ENCODE peak calls at places on chromosomes 11 and 22, in eight cellular contexts. One of them, this sample, is unnamed.

GRCh38 chr11:115418626-115419025 is 85.6 kb downstream of the CADM1 start:
- DNase-seq in cardiac fibroblast: no peak
- DNase-seq in epithelial cell of esophagus: no peak
- DNase-seq in fibroblast of mammary gland: no peak
- DNase-seq in BJ: no peak
- DNase-seq in effector memory CD4-positive, alpha-beta T cell: no peak
- DNase-seq in neural progenitor cell: no peak
- DNase-seq in GM23248: no peak
- DNase-seq in this sample: no peak

GRCh38 chr11:16791494-16791961 is 53.1 kb downstream of the C11orf58 start:
- DNase-seq in cardiac fibroblast: peak
- DNase-seq in effector memory CD4-positive, alpha-beta T cell: no peak
- DNase-seq in GM23248: peak
- DNase-seq in neural progenitor cell: no peak
- DNase-seq in fibroblast of mammary gland: peak
- DNase-seq in epithelial cell of esophagus: peak
- DNase-seq in BJ: peak
- DNase-seq in this sample: peak

GRCh38 chr11:103935219-103935618 is 101.2 kb upstream of the DDI1 start:
- DNase-seq in cardiac fibroblast: no peak
- DNase-seq in GM23248: peak
- DNase-seq in epithelial cell of esophagus: no peak
- DNase-seq in effector memory CD4-positive, alpha-beta T cell: no peak
- DNase-seq in fibroblast of mammary gland: no peak
- DNase-seq in BJ: no peak
- DNase-seq in neural progenitor cell: no peak
- DNase-seq in this sample: no peak

GRCh38 chr11:132838621-132839020 is 693.7 kb downstream of the OPCML start:
- DNase-seq in neural progenitor cell: no peak
- DNase-seq in fibroblast of mammary gland: no peak
- DNase-seq in BJ: no peak
- DNase-seq in epithelial cell of esophagus: peak
- DNase-seq in cardiac fibroblast: peak
- DNase-seq in effector memory CD4-positive, alpha-beta T cell: no peak
- DNase-seq in GM23248: peak
- DNase-seq in this sample: no peak

GRCh38 chr11:61742391-61742790 is 10.0 kb upstream of the MYRF start:
- DNase-seq in epithelial cell of esophagus: peak
- DNase-seq in fibroblast of mammary gland: no peak
- DNase-seq in GM23248: no peak
- DNase-seq in cardiac fibroblast: no peak
- DNase-seq in effector memory CD4-positive, alpha-beta T cell: no peak
- DNase-seq in BJ: no peak
- DNase-seq in neural progenitor cell: no peak
- DNase-seq in this sample: no peak

GRCh38 chr22:29689872-29690213 is 30.0 kb upstream of the CABP7 start:
- DNase-seq in BJ: no peak
- DNase-seq in GM23248: peak
- DNase-seq in neural progenitor cell: peak
- DNase-seq in cardiac fibroblast: peak
- DNase-seq in epithelial cell of esophagus: peak
- DNase-seq in effector memory CD4-positive, alpha-beta T cell: no peak
- DNase-seq in fibroblast of mammary gland: peak
- DNase-seq in this sample: no peak

GRCh38 chr11:104997288-104997687 is 25.7 kb downstream of the CASP5 start:
- DNase-seq in GM23248: no peak
- DNase-seq in effector memory CD4-positive, alpha-beta T cell: no peak
- DNase-seq in BJ: no peak
- DNase-seq in neural progenitor cell: no peak
- DNase-seq in epithelial cell of esophagus: peak
- DNase-seq in cardiac fibroblast: peak
- DNase-seq in fibroblast of mammary gland: peak
- DNase-seq in this sample: no peak

GRCh38 chr22:25111579-25112517 is 87.8 kb upstream of the CRYBB3 start:
- DNase-seq in cardiac fibroblast: no peak
- DNase-seq in neural progenitor cell: no peak
- DNase-seq in epithelial cell of esophagus: no peak
- DNase-seq in GM23248: peak
- DNase-seq in fibroblast of mammary gland: no peak
- DNase-seq in BJ: no peak
- DNase-seq in effector memory CD4-positive, alpha-beta T cell: no peak
- DNase-seq in this sample: no peak

GRCh38 chr11:33861366-33861765 is 30.5 kb downstream of the LMO2 start:
- DNase-seq in cardiac fibroblast: no peak
- DNase-seq in epithelial cell of esophagus: no peak
- DNase-seq in neural progenitor cell: no peak
- DNase-seq in BJ: no peak
- DNase-seq in GM23248: no peak
- DNase-seq in effector memory CD4-positive, alpha-beta T cell: no peak
- DNase-seq in fibroblast of mammary gland: no peak
- DNase-seq in this sample: no peak

GRCh38 chr11:96341237-96342130 is 1.5 kb downstream of the MAML2 start:
- DNase-seq in effector memory CD4-positive, alpha-beta T cell: peak
- DNase-seq in BJ: no peak
- DNase-seq in epithelial cell of esophagus: peak
- DNase-seq in fibroblast of mammary gland: peak
- DNase-seq in neural progenitor cell: peak
- DNase-seq in cardiac fibroblast: peak
- DNase-seq in GM23248: peak
- DNase-seq in this sample: no peak

GRCh38 chr11:67300756-67301312 is 2.5 kb upstream of the SSH3 start:
- DNase-seq in GM23248: no peak
- DNase-seq in neural progenitor cell: no peak
- DNase-seq in cardiac fibroblast: no peak
- DNase-seq in BJ: no peak
- DNase-seq in fibroblast of mammary gland: no peak
- DNase-seq in effector memory CD4-positive, alpha-beta T cell: no peak
- DNase-seq in epithelial cell of esophagus: no peak
- DNase-seq in this sample: no peak

GRCh38 chr11:46278387-46279173 is 1.1 kb downstream of the CREB3L1 start:
- DNase-seq in GM23248: peak
- DNase-seq in cardiac fibroblast: peak
- DNase-seq in BJ: no peak
- DNase-seq in neural progenitor cell: peak
- DNase-seq in epithelial cell of esophagus: no peak
- DNase-seq in fibroblast of mammary gland: peak
- DNase-seq in effector memory CD4-positive, alpha-beta T cell: no peak
- DNase-seq in this sample: no peak

GRCh38 chr22:46586531-46587011 is 33.6 kb upstream of the GRAMD4 start:
- DNase-seq in effector memory CD4-positive, alpha-beta T cell: no peak
- DNase-seq in GM23248: no peak
- DNase-seq in cardiac fibroblast: no peak
- DNase-seq in BJ: no peak
- DNase-seq in epithelial cell of esophagus: no peak
- DNase-seq in fibroblast of mammary gland: no peak
- DNase-seq in neural progenitor cell: no peak
- DNase-seq in this sample: no peak

GRCh38 chr11:93267383-93267782 is 63.2 kb upstream of the DEUP1 start:
- DNase-seq in effector memory CD4-positive, alpha-beta T cell: no peak
- DNase-seq in cardiac fibroblast: no peak
- DNase-seq in BJ: no peak
- DNase-seq in epithelial cell of esophagus: no peak
- DNase-seq in GM23248: no peak
- DNase-seq in fibroblast of mammary gland: no peak
- DNase-seq in neural progenitor cell: no peak
- DNase-seq in this sample: no peak

GRCh38 chr22:44358723-44359440 is 46.1 kb upstream of the SHISAL1 start:
- DNase-seq in neural progenitor cell: no peak
- DNase-seq in BJ: no peak
- DNase-seq in epithelial cell of esophagus: no peak
- DNase-seq in effector memory CD4-positive, alpha-beta T cell: no peak
- DNase-seq in cardiac fibroblast: no peak
- DNase-seq in fibroblast of mammary gland: no peak
- DNase-seq in GM23248: no peak
- DNase-seq in this sample: no peak

GRCh38 chr22:17205432-17205831 is 13.8 kb downstream of the ADA2 start:
- DNase-seq in fibroblast of mammary gland: no peak
- DNase-seq in BJ: no peak
- DNase-seq in epithelial cell of esophagus: no peak
- DNase-seq in neural progenitor cell: no peak
- DNase-seq in cardiac fibroblast: no peak
- DNase-seq in effector memory CD4-positive, alpha-beta T cell: no peak
- DNase-seq in GM23248: no peak
- DNase-seq in this sample: no peak

GRCh38 chr11:106914409-106914808 is 103.9 kb downstream of the GUCY1A2 start:
- DNase-seq in BJ: no peak
- DNase-seq in GM23248: no peak
- DNase-seq in fibroblast of mammary gland: no peak
- DNase-seq in neural progenitor cell: no peak
- DNase-seq in effector memory CD4-positive, alpha-beta T cell: no peak
- DNase-seq in cardiac fibroblast: no peak
- DNase-seq in epithelial cell of esophagus: no peak
- DNase-seq in this sample: no peak

GRCh38 chr11:71182791-71183556 is 69.4 kb downstream of the SHANK2 start:
- DNase-seq in cardiac fibroblast: no peak
- DNase-seq in BJ: no peak
- DNase-seq in neural progenitor cell: no peak
- DNase-seq in fibroblast of mammary gland: no peak
- DNase-seq in epithelial cell of esophagus: peak
- DNase-seq in effector memory CD4-positive, alpha-beta T cell: no peak
- DNase-seq in GM23248: no peak
- DNase-seq in this sample: no peak
- H3K4me3 ChIP-seq in cardiac fibroblast: no peak
- H3K4me3 ChIP-seq in BJ: no peak
- H3K4me3 ChIP-seq in neural progenitor cell: no peak
- H3K4me3 ChIP-seq in fibroblast of mammary gland: no peak
- H3K4me3 ChIP-seq in epithelial cell of esophagus: no peak
- H3K4me3 ChIP-seq in effector memory CD4-positive, alpha-beta T cell: no peak
- H3K4me3 ChIP-seq in GM23248: no peak
- H3K4me3 ChIP-seq in this sample: no peak

GRCh38 chr11:111335124-111335535 is 36.8 kb downstream of the POU2AF3 start:
- DNase-seq in BJ: no peak
- DNase-seq in GM23248: no peak
- DNase-seq in fibroblast of mammary gland: no peak
- DNase-seq in cardiac fibroblast: no peak
- DNase-seq in effector memory CD4-positive, alpha-beta T cell: no peak
- DNase-seq in neural progenitor cell: no peak
- DNase-seq in epithelial cell of esophagus: no peak
- DNase-seq in this sample: no peak

GRCh38 chr11:111335596-111335995 is 37.2 kb downstream of the POU2AF3 start:
- DNase-seq in effector memory CD4-positive, alpha-beta T cell: no peak
- DNase-seq in neural progenitor cell: no peak
- DNase-seq in BJ: peak
- DNase-seq in fibroblast of mammary gland: peak
- DNase-seq in GM23248: peak
- DNase-seq in cardiac fibroblast: no peak
- DNase-seq in epithelial cell of esophagus: no peak
- DNase-seq in this sample: no peak

GRCh38 chr11:111336062-111336461 is 37.7 kb downstream of the POU2AF3 start:
- DNase-seq in fibroblast of mammary gland: no peak
- DNase-seq in neural progenitor cell: no peak
- DNase-seq in GM23248: no peak
- DNase-seq in cardiac fibroblast: no peak
- DNase-seq in effector memory CD4-positive, alpha-beta T cell: no peak
- DNase-seq in BJ: no peak
- DNase-seq in epithelial cell of esophagus: no peak
- DNase-seq in this sample: no peak

GRCh38 chr11:111334495-111335123 is 36.3 kb downstream of the POU2AF3 start:
- DNase-seq in effector memory CD4-positive, alpha-beta T cell: no peak
- DNase-seq in epithelial cell of esophagus: no peak
- DNase-seq in neural progenitor cell: no peak
- DNase-seq in fibroblast of mammary gland: no peak
- DNase-seq in GM23248: no peak
- DNase-seq in cardiac fibroblast: no peak
- DNase-seq in BJ: no peak
- DNase-seq in this sample: no peak

GRCh38 chr11:111336582-111337256 is 38.4 kb downstream of the POU2AF3 start:
- DNase-seq in cardiac fibroblast: peak
- DNase-seq in GM23248: peak
- DNase-seq in BJ: peak
- DNase-seq in fibroblast of mammary gland: peak
- DNase-seq in neural progenitor cell: no peak
- DNase-seq in epithelial cell of esophagus: peak
- DNase-seq in effector memory CD4-positive, alpha-beta T cell: no peak
- DNase-seq in this sample: peak
- H3K4me3 ChIP-seq in cardiac fibroblast: no peak
- H3K4me3 ChIP-seq in GM23248: no peak
- H3K4me3 ChIP-seq in BJ: no peak
- H3K4me3 ChIP-seq in fibroblast of mammary gland: no peak
- H3K4me3 ChIP-seq in neural progenitor cell: no peak
- H3K4me3 ChIP-seq in epithelial cell of esophagus: no peak
- H3K4me3 ChIP-seq in effector memory CD4-positive, alpha-beta T cell: no peak
- H3K4me3 ChIP-seq in this sample: no peak

DNA sequence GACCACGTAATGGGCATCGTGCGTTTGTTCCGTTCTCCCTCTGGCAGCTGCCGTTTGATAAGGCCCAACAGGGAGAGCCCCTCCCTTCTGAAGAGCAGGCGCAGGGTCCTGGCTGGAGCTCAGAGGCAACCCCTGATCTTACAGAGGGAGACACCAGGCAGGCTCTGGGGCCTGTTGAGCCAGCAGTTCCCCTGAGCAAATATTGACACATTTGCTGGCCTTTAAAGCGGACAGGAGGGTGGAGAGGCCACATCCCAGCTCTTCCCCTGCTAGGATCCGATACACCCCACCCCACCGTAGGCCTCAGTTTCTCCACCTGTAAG is 11.8 kb upstream of the C1QTNF6 start:
- DNase-seq in fibroblast of mammary gland: no peak
- DNase-seq in effector memory CD4-positive, alpha-beta T cell: no peak
- DNase-seq in BJ: no peak
- DNase-seq in neural progenitor cell: no peak
- DNase-seq in epithelial cell of esophagus: no peak
- DNase-seq in cardiac fibroblast: no peak
- DNase-seq in GM23248: no peak
- DNase-seq in this sample: no peak
- H3K4me3 ChIP-seq in fibroblast of mammary gland: peak
- H3K4me3 ChIP-seq in effector memory CD4-positive, alpha-beta T cell: peak
- H3K4me3 ChIP-seq in BJ: no peak
- H3K4me3 ChIP-seq in neural progenitor cell: no peak
- H3K4me3 ChIP-seq in epithelial cell of esophagus: peak
- H3K4me3 ChIP-seq in cardiac fibroblast: no peak
- H3K4me3 ChIP-seq in GM23248: peak
- H3K4me3 ChIP-seq in this sample: no peak

GRCh38 chr11:92225563-92226308 is 1.1 kb downstream of the FAT3 start:
- DNase-seq in BJ: no peak
- DNase-seq in epithelial cell of esophagus: no peak
- DNase-seq in neural progenitor cell: peak
- DNase-seq in effector memory CD4-positive, alpha-beta T cell: no peak
- DNase-seq in cardiac fibroblast: peak
- DNase-seq in GM23248: peak
- DNase-seq in fibroblast of mammary gland: no peak
- DNase-seq in this sample: no peak

GRCh38 chr11:92225206-92225562 is 566 bp downstream of the FAT3 start:
- DNase-seq in epithelial cell of esophagus: no peak
- DNase-seq in neural progenitor cell: peak
- DNase-seq in fibroblast of mammary gland: no peak
- DNase-seq in cardiac fibroblast: no peak
- DNase-seq in GM23248: no peak
- DNase-seq in BJ: no peak
- DNase-seq in effector memory CD4-positive, alpha-beta T cell: no peak
- DNase-seq in this sample: no peak

GRCh38 chr11:92226331-92227232 is 2.0 kb downstream of the FAT3 start:
- DNase-seq in neural progenitor cell: peak
- DNase-seq in epithelial cell of esophagus: no peak
- DNase-seq in cardiac fibroblast: peak
- DNase-seq in effector memory CD4-positive, alpha-beta T cell: no peak
- DNase-seq in fibroblast of mammary gland: no peak
- DNase-seq in BJ: no peak
- DNase-seq in GM23248: peak
- DNase-seq in this sample: no peak

GRCh38 chr11:92222701-92223100 is 1.9 kb upstream of the FAT3 start:
- DNase-seq in BJ: no peak
- DNase-seq in cardiac fibroblast: no peak
- DNase-seq in neural progenitor cell: no peak
- DNase-seq in GM23248: no peak
- DNase-seq in fibroblast of mammary gland: no peak
- DNase-seq in effector memory CD4-positive, alpha-beta T cell: no peak
- DNase-seq in epithelial cell of esophagus: no peak
- DNase-seq in this sample: no peak

GRCh38 chr11:92224394-92225205 is at the start of gene FAT3:
- DNase-seq in GM23248: peak
- DNase-seq in effector memory CD4-positive, alpha-beta T cell: no peak
- DNase-seq in neural progenitor cell: peak
- DNase-seq in epithelial cell of esophagus: peak
- DNase-seq in BJ: no peak
- DNase-seq in cardiac fibroblast: peak
- DNase-seq in fibroblast of mammary gland: peak
- DNase-seq in this sample: peak
- H3K4me3 ChIP-seq in GM23248: peak
- H3K4me3 ChIP-seq in effector memory CD4-positive, alpha-beta T cell: no peak
- H3K4me3 ChIP-seq in neural progenitor cell: peak
- H3K4me3 ChIP-seq in epithelial cell of esophagus: no peak
- H3K4me3 ChIP-seq in BJ: peak
- H3K4me3 ChIP-seq in cardiac fibroblast: peak
- H3K4me3 ChIP-seq in fibroblast of mammary gland: no peak
- H3K4me3 ChIP-seq in this sample: peak

This sample was measured in AG09309.